ENCODE peak calls at places on chromosomes 2 and 18, in eight cellular contexts. X, D, B, R, N, U, Q and L are unnamed samples.

GRCh38 chr18:67463829-67464228 is 52.7 kb downstream of the DSEL start:
- DNase-seq in X (peak; percentile 15), D (no peak), B (no peak), R (no peak), N (no peak), U (no peak), Q (no peak), L (no peak)

GRCh38 chr18:44453505-44453904 is 227.2 kb upstream of the SETBP1 start:
- DNase-seq in X (no peak), D (no peak), B (no peak), R (no peak), N (no peak), U (no peak), Q (no peak), L (no peak)

GRCh38 chr2:105510761-105511669 is 112.2 kb upstream of the FHL2 start:
- DNase-seq in X (peak; percentile 74), D (no peak), B (no peak), R (no peak), N (peak; percentile 74), U (no peak), Q (no peak), L (no peak)

GRCh38 chr2:22817197-22817596 is 567.8 kb upstream of the KLHL29 start:
- DNase-seq in X (peak; percentile 51), D (no peak), B (no peak), R (no peak), N (peak; percentile 7), U (peak; percentile 20), Q (no peak), L (no peak)

GRCh38 chr2:172404824-172405223 is 22.6 kb upstream of the ITGA6 start:
- DNase-seq in X (peak; percentile 79), D (no peak), B (no peak), R (no peak), N (peak; percentile 80), U (no peak), Q (no peak), L (no peak)

GRCh38 chr2:38483773-38484501 is 106.9 kb upstream of the ATL2 start:
- DNase-seq in X (no peak), D (no peak), B (no peak), R (no peak), N (no peak), U (peak; percentile 68), Q (no peak), L (no peak)

GRCh38 chr2:140654565-140654964 is 1476.3 kb downstream of the LRP1B start:
- DNase-seq in X (peak; percentile 2), D (no peak), B (no peak), R (no peak), N (peak; percentile 23), U (no peak), Q (no peak), L (no peak)

GRCh38 chr18:67525328-67526110 is 9.0 kb upstream of the DSEL start:
- DNase-seq in X (peak; percentile 99), D (no peak), B (no peak), R (no peak), N (peak; percentile 99), U (peak; percentile 83), Q (peak; percentile 13), L (peak; percentile 54)

GRCh38 chr2:49000692-49001091 is 153.6 kb downstream of the FSHR start:
- DNase-seq in X (no peak), D (no peak), B (no peak), R (no peak), N (no peak), U (no peak), Q (no peak), L (no peak)

GRCh38 chr2:20578266-20578894 is 72.5 kb downstream of the HS1BP3 start:
- DNase-seq in X (no peak), D (no peak), B (no peak), R (no peak), N (no peak), U (no peak), Q (peak; percentile 3), L (no peak)

GRCh38 chr2:205321240-205321639 is 361.1 kb upstream of the NRP2 start:
- DNase-seq in X (peak; percentile 72), D (no peak), B (no peak), R (no peak), N (peak; percentile 55), U (no peak), Q (no peak), L (no peak)

GRCh38 chr2:120638450-120638849 is 97.2 kb upstream of the GLI2 start:
- DNase-seq in X (no peak), D (no peak), B (no peak), R (no peak), N (no peak), U (no peak), Q (no peak), L (no peak)

GRCh38 chr2:217010173-217010572 is 150.3 kb upstream of the TNP1 start:
- DNase-seq in X (no peak), D (no peak), B (no peak), R (no peak), N (no peak), U (no peak), Q (no peak), L (no peak)

GRCh38 chr18:36756262-36756661 is 72.5 kb downstream of the TPGS2 start:
- DNase-seq in X (peak; percentile 17), D (no peak), B (no peak), R (no peak), N (peak; percentile 13), U (no peak), Q (no peak), L (no peak)

GRCh38 chr2:240925576-240926515 is 19.7 kb downstream of the CROCC2 start:
- DNase-seq in X (no peak), D (peak; percentile 2), B (no peak), R (no peak), N (no peak), U (peak; percentile 16), Q (peak; percentile 5), L (no peak)

GRCh38 chr2:218029366-218030360 is 26.9 kb upstream of the TNS1 start:
- DNase-seq in X (no peak), D (no peak), B (no peak), R (no peak), N (peak; percentile 23), U (no peak), Q (no peak), L (peak; percentile 9)

GRCh38 chr2:127410871-127411396 is 7.3 kb upstream of the PROC start:
- DNase-seq in X (peak; percentile 67), D (no peak), B (no peak), R (no peak), N (peak; percentile 69), U (peak; percentile 69), Q (no peak), L (no peak)

GRCh38 chr2:101986804-101987740 is 4.7 kb upstream of the IL1R2 start:
- DNase-seq in X (no peak), D (no peak), B (no peak), R (peak; percentile 34), N (peak; percentile 39), U (no peak), Q (no peak), L (no peak)

GRCh38 chr2:217852812-217853211 is 150.0 kb downstream of the TNS1 start:
- DNase-seq in X (no peak), D (no peak), B (no peak), R (no peak), N (no peak), U (no peak), Q (no peak), L (no peak)

GRCh38 chr18:59927246-59927825 is 27.5 kb downstream of the PMAIP1 start:
- DNase-seq in X (peak; percentile 66), D (no peak), B (no peak), R (no peak), N (peak; percentile 65), U (no peak), Q (no peak), L (no peak)

GRCh38 chr2:42931147-42931817 is 138.9 kb upstream of the HAAO start:
- DNase-seq in X (no peak), D (no peak), B (no peak), R (no peak), N (no peak), U (no peak), Q (no peak), L (no peak)

GRCh38 chr2:45833968-45834344 is 182.5 kb downstream of the PRKCE start:
- DNase-seq in X (no peak), D (no peak), B (no peak), R (no peak), N (no peak), U (no peak), Q (no peak), L (no peak)

GRCh38 chr2:235312571-235312970 is 181.3 kb upstream of the AGAP1 start:
- DNase-seq in X (no peak), D (no peak), B (no peak), R (no peak), N (no peak), U (no peak), Q (no peak), L (no peak)

GRCh38 chr2:62724886-62725711 is 19.6 kb downstream of the EHBP1 start:
- DNase-seq in X (no peak), D (no peak), B (no peak), R (no peak), N (no peak), U (no peak), Q (no peak), L (no peak)

GRCh38 chr18:73979742-73980141 is 167.9 kb downstream of the FBXO15 start:
- DNase-seq in X (peak; percentile 36), D (no peak), B (no peak), R (no peak), N (peak; percentile 7), U (no peak), Q (no peak), L (no peak)